ENCODE peak calls at places on chromosomes 3 and 15, in seven cellular contexts. A, B, E, J, C, Q and P are unnamed samples.

GRCh38 chr3:139099968-139100817 is 55.5 kb upstream of the PRR23C start:
- DNase-seq in A (no peak), B (no peak), E (no peak), J (no peak), C (no peak), Q (no peak), P (no peak)

GRCh38 chr3:47586746-47587145 is 8.1 kb upstream of the CSPG5 start:
- DNase-seq in A (no peak), B (no peak), E (no peak), J (no peak), C (no peak), Q (no peak), P (no peak)

GRCh38 chr3:24100694-24101402 is 155.8 kb downstream of the NR1D2 start:
- DNase-seq in A (no peak), B (peak), E (no peak), J (peak), C (no peak), Q (peak), P (no peak)

GRCh38 chr3:197404030-197404429 is 105.6 kb upstream of the DLG1 start:
- DNase-seq in A (no peak), B (no peak), E (no peak), J (no peak), C (no peak), Q (no peak), P (no peak)

GRCh38 chr15:53811530-53811929 is 52.1 kb upstream of the WDR72 start:
- DNase-seq in A (no peak), B (peak), E (no peak), J (peak), C (peak), Q (no peak), P (peak)

GRCh38 chr3:52786330-52787215 is 8.0 kb upstream of the ITIH3 start:
- DNase-seq in A (no peak), B (no peak), E (no peak), J (no peak), C (no peak), Q (no peak), P (no peak)

GRCh38 chr15:31869640-31870335 is 160.5 kb upstream of the CHRNA7 start:
- DNase-seq in A (no peak), B (peak), E (no peak), J (no peak), C (no peak), Q (no peak), P (peak)

GRCh38 chr15:81852826-81853225 is 193.0 kb downstream of the MEX3B start:
- DNase-seq in A (no peak), B (no peak), E (no peak), J (no peak), C (no peak), Q (peak), P (no peak)

GRCh38 chr3:100463002-100463401 is 29.4 kb upstream of the TMEM45A start:
- DNase-seq in A (peak), B (peak), E (no peak), J (peak), C (peak), Q (peak), P (peak)

GRCh38 chr15:73964736-73965093 is 27.4 kb downstream of the STOML1 start:
- DNase-seq in A (peak), B (peak), E (no peak), J (peak), C (peak), Q (peak), P (peak)

GRCh38 chr15:70096975-70097336 is 761 bp downstream of the TLE3 start:
- DNase-seq in A (no peak), B (no peak), E (no peak), J (no peak), C (no peak), Q (no peak), P (peak)

GRCh38 chr3:31896643-31897433 is 84.2 kb downstream of the OSBPL10 start:
- DNase-seq in A (no peak), B (no peak), E (no peak), J (no peak), C (no peak), Q (no peak), P (no peak)

GRCh38 chr3:53180305-53181023 is 19.5 kb downstream of the PRKCD start:
- DNase-seq in A (no peak), B (no peak), E (no peak), J (no peak), C (no peak), Q (no peak), P (no peak)

GRCh38 chr3:177777699-177778098 is 580.4 kb upstream of the TBL1XR1 start:
- DNase-seq in A (peak), B (peak), E (no peak), J (peak), C (peak), Q (peak), P (peak)

GRCh38 chr15:45704329-45705249 is 69.8 kb downstream of the SQOR start:
- DNase-seq in A (no peak), B (peak), E (no peak), J (peak), C (no peak), Q (peak), P (peak)

GRCh38 chr3:47430606-47431005 is 45.1 kb downstream of the SCAP start:
- DNase-seq in A (no peak), B (no peak), E (no peak), J (no peak), C (no peak), Q (no peak), P (no peak)

GRCh38 chr3:161349529-161350278 is 21.6 kb downstream of the SPTSSB start:
- DNase-seq in A (no peak), B (peak), E (no peak), J (peak), C (no peak), Q (peak), P (peak)

GRCh38 chr3:187737401-187738088 is 7.7 kb downstream of the BCL6 start:
- DNase-seq in A (no peak), B (peak), E (peak), J (peak), C (peak), Q (peak), P (peak)

GRCh38 chr3:69160107-69160506 is 37.7 kb upstream of the LMOD3 start:
- DNase-seq in A (no peak), B (no peak), E (no peak), J (no peak), C (no peak), Q (no peak), P (no peak)

GRCh38 chr15:29141908-29142747 is 127.5 kb downstream of the NSMCE3 start:
- DNase-seq in A (no peak), B (peak), E (no peak), J (no peak), C (no peak), Q (no peak), P (no peak)

GRCh38 chr3:67376416-67376815 is 278.0 kb downstream of the SUCLG2 start:
- DNase-seq in A (no peak), B (no peak), E (no peak), J (no peak), C (no peak), Q (peak), P (peak)

GRCh38 chr15:89774492-89774891 is 1.6 kb upstream of the MESP2 start:
- DNase-seq in A (no peak), B (no peak), E (no peak), J (no peak), C (no peak), Q (no peak), P (no peak)

GRCh38 chr15:45785897-45786296 is 151.1 kb downstream of the SQOR start:
- DNase-seq in A (no peak), B (no peak), E (no peak), J (no peak), C (no peak), Q (no peak), P (no peak)

GRCh38 chr15:28107111-28107893 is 8.2 kb upstream of the OCA2 start:
- DNase-seq in A (no peak), B (peak), E (no peak), J (peak), C (no peak), Q (no peak), P (peak)

GRCh38 chr15:45162771-45163507 is 24.8 kb downstream of the SHF start:
- DNase-seq in A (peak), B (peak), E (peak), J (peak), C (peak), Q (peak), P (peak)

GRCh38 chr3:132726341-132726823 is 4.2 kb upstream of the NPHP3 start:
- DNase-seq in A (peak), B (peak), E (no peak), J (peak), C (peak), Q (peak), P (peak)

GRCh38 chr3:163071684-163072083 is 1575.1 kb downstream of the OTOL1 start:
- DNase-seq in A (no peak), B (peak), E (no peak), J (peak), C (no peak), Q (no peak), P (peak)